ENCODE peak calls at places on chromosomes 1 and 21, in four cellular contexts. One of them, this sample, is unnamed.

GRCh38 chr1:3072948-3073519 is 4.0 kb downstream of the PRDM16 start:
- DNase-seq in WTC11: no peak
- DNase-seq in HepG2: no peak
- DNase-seq in K562: no peak
- DNase-seq in this sample: no peak

GRCh38 chr1:21299007-21299406 is 8.7 kb upstream of the ECE1 start:
- DNase-seq in K562: no peak
- DNase-seq in HepG2: no peak
- DNase-seq in WTC11: no peak
- DNase-seq in this sample: no peak

GRCh38 chr1:218425647-218426342 is 80.7 kb downstream of the TGFB2 start:
- DNase-seq in K562: no peak
- DNase-seq in WTC11: no peak
- DNase-seq in HepG2: peak
- DNase-seq in this sample: no peak

GRCh38 chr1:39540504-39541031 is 36.0 kb downstream of the PABPC4 start:
- DNase-seq in HepG2: no peak
- DNase-seq in K562: no peak
- DNase-seq in WTC11: no peak
- DNase-seq in this sample: no peak

GRCh38 chr1:58363639-58364038 is 182.9 kb downstream of the OMA1 start:
- DNase-seq in K562: no peak
- DNase-seq in WTC11: no peak
- DNase-seq in HepG2: no peak
- DNase-seq in this sample: no peak

GRCh38 chr1:6580119-6580587 is 359 bp downstream of the ZBTB48 start:
- DNase-seq in WTC11: no peak
- DNase-seq in K562: no peak
- DNase-seq in HepG2: no peak
- DNase-seq in this sample: no peak

GRCh38 chr1:169931795-169932195 is 38.1 kb upstream of the SCYL3 start:
- DNase-seq in HepG2: no peak
- DNase-seq in WTC11: no peak
- DNase-seq in K562: no peak
- DNase-seq in this sample: no peak

GRCh38 chr1:14811573-14811972 is 213.1 kb downstream of the KAZN start:
- DNase-seq in WTC11: no peak
- DNase-seq in K562: no peak
- DNase-seq in HepG2: no peak
- DNase-seq in this sample: no peak

GRCh38 chr1:213772711-213773110 is 215.1 kb upstream of the PROX1 start:
- DNase-seq in WTC11: peak
- DNase-seq in K562: no peak
- DNase-seq in HepG2: no peak
- DNase-seq in this sample: no peak

GRCh38 chr1:245404952-245405351 is 250.2 kb downstream of the KIF26B start:
- DNase-seq in HepG2: no peak
- DNase-seq in WTC11: no peak
- DNase-seq in K562: no peak
- DNase-seq in this sample: no peak

GRCh38 chr1:7474786-7475502 is 296.2 kb upstream of the VAMP3 start:
- DNase-seq in HepG2: no peak
- DNase-seq in WTC11: peak
- DNase-seq in K562: peak
- DNase-seq in this sample: peak

GRCh38 chr1:31181515-31182343 is 58.0 kb downstream of the NKAIN1 start:
- DNase-seq in K562: peak
- DNase-seq in WTC11: peak
- DNase-seq in HepG2: peak
- DNase-seq in this sample: peak
- TF ChIP-seq ELF4 in K562: no peak
- TF ChIP-seq ELF4 in WTC11: no peak
- TF ChIP-seq ELF4 in HepG2: no peak
- TF ChIP-seq ELF4 in this sample: no peak

GRCh38 chr21:45541221-45542039 is 810 bp downstream of the SLC19A1 start:
- DNase-seq in HepG2: no peak
- DNase-seq in K562: peak
- DNase-seq in WTC11: peak
- DNase-seq in this sample: peak

GRCh38 chr21:45543710-45544448 is 1.6 kb upstream of the SLC19A1 start:
- DNase-seq in HepG2: no peak
- DNase-seq in K562: no peak
- DNase-seq in WTC11: peak
- DNase-seq in this sample: no peak

GRCh38 chr21:45542667-45543370 is 579 bp upstream of the SLC19A1 start:
- DNase-seq in HepG2: no peak
- DNase-seq in WTC11: peak
- DNase-seq in K562: no peak
- DNase-seq in this sample: no peak

GRCh38 chr21:45543371-45543709 is 1.1 kb upstream of the SLC19A1 start:
- DNase-seq in WTC11: no peak
- DNase-seq in HepG2: no peak
- DNase-seq in K562: no peak
- DNase-seq in this sample: no peak

GRCh38 chr21:45542242-45542666 is at the start of gene SLC19A1:
- DNase-seq in WTC11: peak
- DNase-seq in K562: peak
- DNase-seq in HepG2: no peak
- DNase-seq in this sample: peak
- TF ChIP-seq ELF4 in WTC11: no peak
- TF ChIP-seq ELF4 in K562: no peak
- TF ChIP-seq ELF4 in HepG2: no peak
- TF ChIP-seq ELF4 in this sample: no peak

DNA sequence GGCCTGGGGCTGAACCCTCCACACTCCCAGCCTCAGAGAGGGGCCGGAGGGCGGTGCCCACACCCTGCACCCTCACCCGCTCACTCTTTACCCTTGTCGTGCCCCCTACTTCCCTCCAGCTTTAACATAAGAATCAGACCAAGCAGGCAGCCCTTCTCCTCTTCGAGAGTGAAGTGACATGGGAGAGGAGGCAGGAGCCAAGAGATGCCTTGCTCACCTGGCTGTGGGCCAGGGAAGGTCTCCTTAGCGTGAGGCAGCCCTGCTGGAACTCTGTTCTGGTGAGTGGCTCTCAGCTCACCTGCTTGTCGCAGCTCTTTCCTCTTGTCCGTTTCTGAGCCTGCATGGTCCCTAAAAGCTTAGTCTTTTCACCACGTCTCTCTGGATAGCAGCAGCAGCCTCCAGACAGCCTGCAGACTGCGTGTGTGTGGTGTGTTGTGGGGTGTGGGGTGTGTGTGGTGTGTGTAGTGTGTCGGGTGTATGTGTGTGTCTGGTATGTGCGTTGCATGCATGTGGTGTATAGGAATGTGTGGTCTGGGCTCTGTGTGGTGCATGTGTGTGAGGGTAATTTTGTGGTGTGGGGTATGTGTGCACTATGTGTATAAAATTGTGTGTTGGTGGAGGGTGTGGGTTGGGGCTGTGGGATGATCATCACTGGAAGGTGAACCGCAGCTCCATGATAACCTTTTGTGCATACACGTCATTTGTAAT is 86.7 kb downstream of the CCDC185 start:
- DNase-seq in HepG2: no peak
- DNase-seq in WTC11: no peak
- DNase-seq in K562: no peak
- DNase-seq in this sample: no peak
- TF ChIP-seq ELF4 in HepG2: no peak
- TF ChIP-seq ELF4 in WTC11: no peak
- TF ChIP-seq ELF4 in K562: no peak
- TF ChIP-seq ELF4 in this sample: no peak

DNA sequence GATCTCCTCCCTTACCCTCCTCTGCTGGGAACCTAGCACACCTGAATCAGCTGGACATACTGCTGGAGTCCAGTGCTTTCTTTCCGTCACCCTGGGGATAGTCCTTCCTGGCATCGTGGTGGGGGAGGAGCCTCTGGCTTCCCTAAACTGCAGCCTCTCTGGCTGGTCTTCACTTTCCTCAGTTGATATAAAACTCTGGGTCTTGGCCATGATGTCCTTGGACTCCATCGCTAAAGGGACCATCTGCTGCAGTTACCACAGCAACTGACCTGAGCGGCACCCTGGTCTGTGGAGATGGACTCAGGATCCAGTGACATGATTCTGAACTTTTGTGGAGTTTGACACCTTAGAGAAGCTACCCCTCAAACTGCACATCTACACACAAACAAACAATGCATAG is 22.8 kb downstream of the PARS2 start:
- DNase-seq in HepG2: no peak
- DNase-seq in K562: no peak
- DNase-seq in WTC11: no peak
- DNase-seq in this sample: no peak
- TF ChIP-seq ELF4 in HepG2: no peak
- TF ChIP-seq ELF4 in K562: no peak
- TF ChIP-seq ELF4 in WTC11: no peak
- TF ChIP-seq ELF4 in this sample: no peak